ENCODE peak calls at places on chromosomes 5 and 9, in five cellular contexts. V is psoas muscle, S is lung, N is heart right ventricle, W is body of pancreas. P is an unnamed sample.

GRCh38 chr5:96785271-96785670 is 22.5 kb downstream of the ERAP1 start:
- DNase-seq in N (no peak), W (no peak), S (no peak), V (no peak), P (no peak)

GRCh38 chr9:114894801-114895433 is 35.5 kb downstream of the TNFSF8 start:
- DNase-seq in N (no peak), V (no peak), W (no peak), S (no peak), P (no peak)

GRCh38 chr5:149345892-149346222 is 558 bp downstream of the GRPEL2 start:
- DNase-seq in V (no peak), S (no peak), W (no peak), N (no peak), P (no peak)

GRCh38 chr5:665541-665955 is 27.6 kb downstream of the TPPP start:
- DNase-seq in N (no peak), V (no peak), W (peak), S (no peak), P (peak)

GRCh38 chr5:6309949-6310348 is 68.4 kb downstream of the MED10 start:
- DNase-seq in S (no peak), W (no peak), N (no peak), V (no peak), P (no peak)

GRCh38 chr9:103707181-103707580 is 386.9 kb upstream of the SMC2 start:
- DNase-seq in V (no peak), N (no peak), S (no peak), W (no peak), P (no peak)

GRCh38 chr5:52491829-52492217 is 295.9 kb upstream of the ITGA1 start:
- DNase-seq in V (no peak), S (no peak), N (no peak), W (no peak), P (no peak)

GRCh38 chr5:121429761-121430160 is 421.9 kb upstream of the FTMT start:
- DNase-seq in W (no peak), N (no peak), V (no peak), S (no peak), P (no peak)

GRCh38 chr9:134158753-134159392 is 5.5 kb downstream of the RNU6ATAC start:
- DNase-seq in V (no peak), W (no peak), N (no peak), S (no peak), P (no peak)

DNA sequence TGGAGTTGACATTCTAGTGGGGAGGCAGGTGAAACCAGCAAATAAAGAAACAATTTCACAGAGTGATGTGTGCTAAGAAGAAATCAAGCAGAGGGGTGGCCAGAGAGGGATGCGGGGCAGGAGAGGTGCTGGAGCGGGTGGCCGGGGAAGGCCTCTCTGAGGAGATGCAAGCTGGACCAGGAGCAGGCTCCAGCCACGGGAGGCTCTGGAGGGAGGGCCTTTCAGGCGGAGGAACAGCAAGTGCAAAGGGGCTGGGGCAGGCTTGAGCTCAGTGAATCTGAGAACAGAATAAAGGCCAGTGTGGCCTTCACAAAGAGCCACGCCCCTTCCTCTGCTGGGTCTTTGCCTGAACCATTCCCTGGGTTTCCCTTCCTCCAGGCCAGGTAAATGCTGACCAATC is 73.2 kb upstream of the NEURL1B start:
- DNase-seq in V (no peak), N (no peak), S (no peak), W (no peak), P (no peak)
- H3K27ac ChIP-seq in V (no peak), N (no peak), S (no peak), W (no peak), P (no peak)

GRCh38 chr5:134511796-134512660 is 13.4 kb upstream of the JADE2 start:
- DNase-seq in N (peak), V (peak), S (peak), W (peak), P (peak)
- TF ChIP-seq CTCF in N (peak), V (peak), S (no peak), W (peak), P (peak)

GRCh38 chr5:177312649-177313181 is 1.0 kb upstream of the MXD3 start:
- DNase-seq in N (no peak), V (no peak), W (peak), S (no peak), P (no peak)
- H3K4me3 ChIP-seq in N (peak), V (peak), W (no peak), S (no peak), P (peak)

DNA sequence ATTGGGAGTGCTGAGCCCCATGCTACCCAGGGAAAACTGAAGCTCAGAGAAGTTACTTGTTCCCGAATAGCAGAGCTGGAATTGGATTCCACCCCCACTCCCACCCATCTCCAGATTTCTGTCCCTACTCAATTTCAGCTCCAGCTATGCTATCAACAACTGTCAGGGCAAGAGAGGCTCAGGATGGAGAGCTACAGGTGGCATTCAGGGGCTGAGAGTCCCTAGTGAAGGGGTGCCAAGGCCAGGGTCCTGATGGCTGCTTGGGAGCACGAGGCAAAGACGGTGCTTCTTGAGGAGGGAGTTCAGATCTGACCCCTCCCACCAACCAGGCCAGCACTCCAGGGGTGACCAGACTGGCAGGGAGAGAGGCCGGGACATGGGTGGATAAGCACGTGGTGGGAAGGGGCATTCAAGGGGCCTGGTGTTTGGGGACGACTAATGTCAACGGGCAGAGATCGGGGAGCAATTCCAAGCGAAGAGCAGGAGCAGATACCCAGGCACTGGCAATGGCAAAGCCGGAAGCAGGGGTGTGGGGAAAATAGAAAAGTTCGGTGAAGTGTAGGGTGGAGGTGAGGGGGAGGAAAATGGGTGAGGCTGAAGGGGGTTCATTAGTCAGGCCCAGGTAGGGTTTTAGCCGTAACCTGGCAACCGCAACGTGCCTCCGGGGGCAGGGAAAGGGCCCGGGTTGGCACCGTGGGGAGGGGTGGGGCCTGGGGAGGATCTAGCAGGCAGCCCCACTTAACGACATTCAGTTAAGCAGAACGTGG is 4.6 kb downstream of the RGS14 start:
- DNase-seq in W (no peak), N (no peak), S (peak), V (no peak), P (no peak)
- H3K27ac ChIP-seq in W (peak), N (no peak), S (no peak), V (no peak), P (no peak)

DNA sequence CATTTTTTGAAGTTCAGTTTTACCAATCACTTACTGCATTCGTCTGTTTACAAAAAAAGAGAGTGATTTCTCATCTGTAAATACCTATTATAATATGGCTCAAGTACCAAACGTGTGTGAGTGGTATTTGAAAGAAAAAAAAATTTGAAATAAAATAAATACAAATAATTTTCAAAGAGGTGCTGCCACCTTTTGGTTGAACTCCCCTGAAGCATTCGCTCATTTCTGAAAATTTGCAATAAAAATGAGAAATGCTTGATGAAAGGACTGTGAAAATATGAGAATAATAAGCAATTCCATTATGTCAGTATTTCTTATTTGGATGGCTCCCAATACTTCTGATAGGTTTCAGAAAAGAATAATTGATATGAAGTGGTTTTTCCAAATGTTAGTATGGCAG is 409.9 kb downstream of the CTNND2 start:
- DNase-seq in S (no peak), N (no peak), V (no peak), W (no peak), P (no peak)
- TF ChIP-seq CTCF in S (no peak), N (peak), V (no peak), W (peak), P (no peak)

GRCh38 chr5:123810911-123811310 is 298.9 kb downstream of the CSNK1G3 start:
- DNase-seq in V (no peak), W (no peak), N (no peak), S (no peak), P (no peak)
- H3K4me3 ChIP-seq in V (no peak), W (no peak), N (no peak), S (no peak), P (no peak)